ENCODE peak calls at places on chromosomes 5 and 9, in seven cellular contexts. H, I, Q, L, X, B and M are unnamed samples.

GRCh38 chr5:107476783-107477182 is 194.0 kb downstream of the EFNA5 start:
- DNase-seq in H (no peak), I (peak; percentile 91), Q (peak; percentile 50), L (no peak), X (peak; percentile 80), B (no peak), M (no peak)

GRCh38 chr9:134969401-134969800 is 51.7 kb upstream of the FCN1 start:
- DNase-seq in H (no peak), I (no peak), Q (no peak), L (peak; percentile 50), X (no peak), B (no peak), M (no peak)

GRCh38 chr9:3906437-3907213 is 380.8 kb upstream of the RFX3 start:
- DNase-seq in H (peak; percentile 43), I (no peak), Q (no peak), L (no peak), X (no peak), B (no peak), M (peak; percentile 45)

GRCh38 chr9:91771027-91771426 is 179.0 kb downstream of the ROR2 start:
- DNase-seq in H (no peak), I (no peak), Q (no peak), L (peak; percentile 85), X (no peak), B (no peak), M (no peak)

GRCh38 chr5:157076558-157076957 is 17.6 kb upstream of the HAVCR1 start:
- DNase-seq in H (no peak), I (peak; percentile 78), Q (no peak), L (no peak), X (no peak), B (no peak), M (no peak)

GRCh38 chr5:92309336-92309991 is 926.3 kb upstream of the ARRDC3 start:
- DNase-seq in H (peak; percentile 13), I (peak; percentile 65), Q (no peak), L (no peak), X (no peak), B (no peak), M (no peak)

GRCh38 chr5:115599502-115599901 is 2.8 kb downstream of the TICAM2 start:
- DNase-seq in H (no peak), I (peak; percentile 10), Q (no peak), L (no peak), X (no peak), B (no peak), M (no peak)

GRCh38 chr5:132095077-132095744 is 21.6 kb downstream of the CSF2 start:
- DNase-seq in H (no peak), I (no peak), Q (no peak), L (no peak), X (no peak), B (no peak), M (no peak)

GRCh38 chr9:4714266-4715016 is 26.6 kb downstream of the AK3 start:
- DNase-seq in H (no peak), I (peak; percentile 58), Q (no peak), L (no peak), X (no peak), B (no peak), M (no peak)

GRCh38 chr5:90548069-90548593 is 10.5 kb upstream of the ADGRV1 start:
- DNase-seq in H (peak; percentile 42), I (no peak), Q (peak; percentile 61), L (no peak), X (no peak), B (no peak), M (no peak)

GRCh38 chr5:59187772-59188347 is 605.0 kb downstream of the RAB3C start:
- DNase-seq in H (no peak), I (peak; percentile 56), Q (no peak), L (no peak), X (no peak), B (no peak), M (no peak)

GRCh38 chr9:34139477-34140146 is 13.1 kb upstream of the DCAF12 start:
- DNase-seq in H (peak; percentile 41), I (no peak), Q (peak; percentile 76), L (no peak), X (no peak), B (no peak), M (no peak)

GRCh38 chr9:93577045-93577939 is 908 bp downstream of the PHF2 start:
- DNase-seq in H (no peak), I (peak; percentile 32), Q (peak; percentile 31), L (no peak), X (no peak), B (no peak), M (no peak)

GRCh38 chr9:18889550-18889949 is 143.5 kb downstream of the SAXO1 start:
- DNase-seq in H (no peak), I (no peak), Q (no peak), L (no peak), X (no peak), B (no peak), M (no peak)

GRCh38 chr9:103397868-103398600 is 402.9 kb downstream of the CYLC2 start:
- DNase-seq in H (peak; percentile 7), I (peak; percentile 85), Q (peak; percentile 27), L (no peak), X (no peak), B (no peak), M (no peak)

GRCh38 chr5:128084228-128085167 is 932 bp downstream of the SLC12A2 start:
- DNase-seq in H (no peak), I (peak; percentile 41), Q (peak; percentile 55), L (peak; percentile 78), X (no peak), B (peak; percentile 40), M (no peak)

GRCh38 chr5:31531543-31531887 is 378 bp downstream of the DROSHA start:
- DNase-seq in H (no peak), I (peak; percentile 28), Q (peak; percentile 30), L (peak; percentile 67), X (no peak), B (no peak), M (no peak)

GRCh38 chr5:108528655-108529054 is 146.8 kb upstream of the FBXL17 start:
- DNase-seq in H (no peak), I (no peak), Q (no peak), L (no peak), X (no peak), B (no peak), M (no peak)

GRCh38 chr9:95580812-95581761 is 64.3 kb upstream of the PTCH1 start:
- DNase-seq in H (no peak), I (no peak), Q (no peak), L (no peak), X (no peak), B (no peak), M (no peak)

GRCh38 chr5:36059571-36060515 is 6.8 kb downstream of the UGT3A2 start:
- DNase-seq in H (no peak), I (no peak), Q (no peak), L (no peak), X (no peak), B (no peak), M (no peak)

GRCh38 chr9:122087406-122088200 is 5.5 kb downstream of the TTLL11 start:
- DNase-seq in H (no peak), I (no peak), Q (no peak), L (peak; percentile 79), X (no peak), B (no peak), M (no peak)

GRCh38 chr9:2623046-2623865 is 1.7 kb downstream of the VLDLR start:
- DNase-seq in H (no peak), I (no peak), Q (peak; percentile 68), L (peak; percentile 79), X (no peak), B (no peak), M (no peak)

DNA sequence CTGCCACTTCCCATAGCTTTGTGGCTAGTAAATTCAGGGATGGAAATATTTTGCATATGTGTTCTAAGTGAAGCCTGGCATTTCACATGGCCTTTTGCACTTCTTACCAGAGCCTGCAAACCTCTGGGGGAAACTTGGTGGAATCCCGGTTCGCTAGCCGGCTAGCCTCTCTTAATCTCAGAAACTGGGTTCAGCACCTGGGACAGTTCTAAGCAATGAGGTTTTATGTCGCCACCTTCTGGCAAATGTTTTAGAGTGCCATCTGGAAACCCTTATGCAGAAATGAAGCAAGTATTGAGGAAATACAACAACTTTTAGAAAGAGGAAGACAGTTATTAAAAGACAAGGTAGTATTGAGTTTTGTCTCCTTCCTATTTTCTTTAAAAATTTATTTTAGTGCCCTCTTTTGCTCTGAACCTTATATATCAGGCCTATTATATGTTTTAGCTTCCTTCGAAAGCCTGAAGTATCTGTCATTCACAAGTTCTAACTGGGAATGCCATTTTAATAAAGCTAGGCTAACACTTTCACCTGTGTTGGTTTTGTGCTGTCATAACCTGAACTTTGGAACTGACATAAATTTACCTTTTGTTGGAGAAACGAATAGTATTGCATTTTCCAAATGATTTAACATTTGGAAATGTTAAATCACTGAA is 963 bp upstream of the HTR1A start:
- DNase-seq in H (peak; percentile 19), I (peak; percentile 78), Q (no peak), L (no peak), X (peak; percentile 1), B (no peak), M (peak; percentile 5)
- TF ChIP-seq CTCF in H (peak; percentile 41), I (peak; percentile 87), Q (no peak), L (no peak), X (peak; percentile 78), B (no peak), M (peak; percentile 77)

DNA sequence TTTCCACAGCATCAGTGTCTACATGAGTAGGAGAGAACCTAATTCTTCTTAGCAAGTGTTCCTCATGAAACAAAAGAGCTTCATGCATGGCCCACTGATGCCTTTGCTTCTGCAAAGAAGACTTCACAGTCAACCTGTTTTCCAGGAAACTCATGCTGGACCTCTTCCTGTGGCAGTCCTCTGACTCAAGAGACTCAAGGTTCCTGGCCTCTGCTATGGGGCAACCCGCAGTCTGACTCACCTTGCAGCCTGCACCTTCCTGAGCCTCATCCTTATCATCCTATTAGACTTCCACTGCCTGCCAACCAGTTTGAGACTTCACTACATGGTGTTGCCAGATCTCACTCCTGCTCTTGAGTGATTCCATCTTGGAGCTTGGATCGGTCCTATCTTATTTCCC is 17.6 kb upstream of the AGGF1 start:
- DNase-seq in H (no peak), I (no peak), Q (no peak), L (no peak), X (no peak), B (no peak), M (no peak)
- TF ChIP-seq CTCF in H (no peak), I (no peak), Q (no peak), L (no peak), X (no peak), B (no peak), M (no peak)

DNA sequence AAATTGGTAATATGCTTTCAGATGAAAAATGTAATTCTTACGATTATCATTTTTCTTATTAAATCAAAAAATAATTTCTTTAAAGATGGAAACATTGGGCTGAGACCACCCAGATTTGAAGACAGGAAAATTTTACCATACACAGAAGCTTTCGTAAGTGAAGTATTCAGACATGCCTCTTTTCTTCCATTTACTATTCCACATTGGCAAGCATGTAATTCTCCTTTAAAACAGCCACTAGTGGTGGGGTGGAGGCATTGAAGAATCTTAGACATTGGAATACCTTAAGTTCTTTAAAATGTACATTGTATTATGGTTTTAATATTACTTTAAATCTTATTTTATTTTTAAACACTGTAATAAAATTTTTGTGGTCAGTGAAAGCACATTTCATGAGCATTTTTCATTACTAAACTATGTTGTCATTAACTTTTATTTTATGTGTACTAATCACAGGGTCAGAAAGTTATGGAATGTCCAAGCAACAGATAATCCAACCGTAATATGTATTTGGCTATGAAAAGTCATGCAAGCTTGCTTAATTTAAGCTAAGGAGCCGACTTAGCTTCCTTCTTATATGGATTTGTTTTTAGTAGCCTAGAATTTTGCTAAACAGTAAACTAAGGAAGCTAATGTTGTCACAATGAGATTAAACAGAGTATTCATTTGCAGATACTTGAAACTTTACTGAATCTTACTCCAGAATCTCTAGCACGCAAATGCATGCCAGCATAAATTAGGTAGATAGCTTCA is 97.4 kb upstream of the ALDH1A1 start:
- DNase-seq in H (no peak), I (no peak), Q (no peak), L (no peak), X (no peak), B (no peak), M (no peak)
- TF ChIP-seq CTCF in H (peak; percentile 11), I (no peak), Q (no peak), L (no peak), X (no peak), B (no peak), M (peak; percentile 4)

GRCh38 chr5:149667827-149668122 is 62.3 kb upstream of the PPARGC1B start:
- DNase-seq in H (no peak), I (no peak), Q (no peak), L (no peak), X (no peak), B (no peak), M (no peak)
- TF ChIP-seq CTCF in H (no peak), I (peak; percentile 1), Q (no peak), L (peak; percentile 22), X (no peak), B (no peak), M (no peak)